ENCODE peak calls at places on chromosomes 5 and 9, in nine cellular contexts. G, I, Y, R, J, P, S, B and Q are unnamed samples.
A peak's percentile ranks its signal among the peaks of the same experiment; 100 is the strongest.

GRCh38 chr5:171437286-171437821 is 17.9 kb downstream of the FGF18 start:
- DNase-seq in Y (no peak), P (no peak), B (no peak), I (no peak), J (no peak), G (no peak), S (peak; percentile 71), R (peak; percentile 8), Q (no peak)

GRCh38 chr9:36320457-36320856 is 62.2 kb upstream of the GNE start:
- DNase-seq in J (no peak), B (no peak), R (no peak), G (no peak), Y (no peak), P (no peak), I (no peak), S (no peak), Q (no peak)

GRCh38 chr5:73637565-73637964 is 11.6 kb downstream of the ARHGEF28 start:
- DNase-seq in G (no peak), I (peak; percentile 52), B (no peak), S (no peak), P (no peak), J (no peak), Y (no peak), R (no peak), Q (no peak)

GRCh38 chr5:72076901-72077300 is 30.4 kb upstream of the MAP1B start:
- DNase-seq in B (no peak), S (no peak), R (no peak), Y (no peak), P (no peak), J (no peak), G (no peak), I (no peak), Q (no peak)

GRCh38 chr5:19241690-19242089 is 746.3 kb downstream of the CDH18 start:
- DNase-seq in S (no peak), B (no peak), G (peak; percentile 45), P (no peak), I (no peak), Y (no peak), J (no peak), R (no peak), Q (no peak)

GRCh38 chr9:38423939-38424843 is at the start of gene IGFBPL1:
- DNase-seq in B (no peak), Y (no peak), R (peak; percentile 16), I (peak; percentile 79), S (peak; percentile 70), P (no peak), J (peak; percentile 38), G (peak; percentile 35), Q (no peak)

GRCh38 chr9:12538842-12539584 is 154.2 kb upstream of the TYRP1 start:
- DNase-seq in S (peak; percentile 21), R (peak; percentile 18), P (no peak), J (no peak), G (no peak), I (no peak), Y (peak; percentile 11), B (no peak), Q (no peak)

GRCh38 chr5:16615737-16616535 is 861 bp downstream of the RETREG1 start:
- DNase-seq in I (no peak), S (peak; percentile 37), P (no peak), B (no peak), R (no peak), G (no peak), J (no peak), Y (no peak), Q (no peak)

GRCh38 chr9:96619109-96619435 is 571 bp downstream of the CDC14B start:
- DNase-seq in I (no peak), S (no peak), G (no peak), Y (no peak), R (no peak), B (no peak), J (no peak), P (no peak), Q (no peak)

GRCh38 chr9:96617439-96618185 is 2.0 kb downstream of the CDC14B start:
- DNase-seq in J (no peak), Y (peak; percentile 17), B (no peak), P (no peak), G (no peak), R (no peak), I (peak; percentile 34), S (peak; percentile 40), Q (no peak)

GRCh38 chr9:96616817-96617438 is 2.7 kb downstream of the CDC14B start:
- DNase-seq in I (no peak), S (no peak), R (no peak), B (no peak), P (no peak), Y (no peak), G (no peak), J (no peak), Q (no peak)

GRCh38 chr9:96619491-96620154 is at the start of gene CDC14B:
- DNase-seq in S (peak; percentile 99), B (peak; percentile 82), G (peak; percentile 93), J (peak; percentile 90), R (peak; percentile 91), P (peak; percentile 78), I (peak; percentile 94), Y (peak; percentile 94), Q (no peak)

GRCh38 chr9:96618209-96619108 is 1.2 kb downstream of the CDC14B start:
- DNase-seq in G (peak; percentile 51), B (peak; percentile 58), R (peak; percentile 57), Y (peak; percentile 31), I (peak; percentile 79), S (peak; percentile 34), J (no peak), P (peak; percentile 66), Q (no peak)
- TF ChIP-seq CTCF in G (no peak), B (no peak), R (no peak), Y (peak; percentile 32), I (no peak), S (no peak), J (no peak), P (no peak), Q (peak; percentile 13)

GRCh38 chr5:31986101-31986500 is 188.0 kb downstream of the GOLPH3 start:
- DNase-seq in Y (no peak), S (no peak), P (no peak), I (no peak), R (no peak), G (no peak), B (no peak), J (no peak), Q (no peak)

GRCh38 chr5:31990701-31991110 is 183.4 kb downstream of the GOLPH3 start:
- DNase-seq in B (no peak), Y (peak; percentile 14), J (no peak), I (no peak), S (no peak), R (no peak), P (no peak), G (no peak), Q (no peak)

GRCh38 chr5:31990296-31990695 is 183.8 kb downstream of the GOLPH3 start:
- DNase-seq in R (no peak), P (no peak), G (peak; percentile 48), Y (no peak), S (no peak), I (no peak), B (peak; percentile 12), J (no peak), Q (no peak)

GRCh38 chr5:31984691-31985090 is 189.4 kb downstream of the GOLPH3 start:
- DNase-seq in P (no peak), G (no peak), J (no peak), S (no peak), B (no peak), I (no peak), R (no peak), Y (no peak), Q (no peak)

DNA sequence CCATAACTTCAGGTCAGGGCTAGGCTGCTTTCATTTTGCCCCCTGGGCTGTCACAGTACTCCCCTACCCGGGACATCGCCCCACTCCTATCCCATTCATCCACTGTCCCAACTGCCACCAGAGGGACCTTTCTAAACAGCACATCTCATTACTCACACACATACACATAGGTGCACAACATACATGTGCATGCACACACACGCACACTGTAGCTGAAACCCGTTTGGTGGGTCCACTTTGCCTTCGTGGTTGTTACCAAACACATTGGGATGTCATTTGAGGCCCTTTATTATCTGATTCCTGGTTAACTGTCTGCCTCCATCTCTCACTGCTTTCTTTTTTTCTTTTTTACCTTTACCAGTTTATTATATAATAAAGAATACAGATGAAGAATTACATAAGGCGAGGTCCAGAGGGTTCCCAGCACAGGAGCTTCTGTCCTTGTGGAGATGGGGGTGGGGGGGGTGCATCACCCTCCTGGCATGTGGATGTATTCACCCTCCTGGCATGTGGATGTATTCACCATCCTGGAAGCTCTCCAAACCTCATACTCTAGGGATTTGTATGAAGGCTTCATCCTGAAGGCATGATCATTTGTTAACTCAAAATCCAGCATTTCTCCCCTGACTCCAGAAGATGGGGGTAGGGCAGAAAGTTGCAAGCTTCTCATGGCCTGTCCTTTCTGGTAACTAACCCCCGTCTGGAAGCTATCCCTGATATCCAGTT is 186.0 kb downstream of the GOLPH3 start:
- DNase-seq in B (peak; percentile 99), J (no peak), Y (no peak), P (peak; percentile 96), S (no peak), G (peak; percentile 99), I (no peak), R (peak; percentile 88), Q (no peak)
- TF ChIP-seq CTCF in B (no peak), J (no peak), Y (no peak), P (no peak), S (no peak), G (no peak), I (no peak), R (no peak), Q (peak; percentile 13)

GRCh38 chr5:153572393-153572930 is 82.0 kb downstream of the GRIA1 start:
- DNase-seq in Y (no peak), G (no peak), J (peak; percentile 5), B (no peak), S (no peak), R (no peak), P (no peak), I (no peak), Q (no peak)

GRCh38 chr5:153573326-153574033 is 83.0 kb downstream of the GRIA1 start:
- DNase-seq in R (no peak), P (no peak), Y (no peak), G (no peak), I (no peak), B (peak; percentile 29), J (no peak), S (no peak), Q (no peak)

GRCh38 chr5:153565822-153566221 is 75.4 kb downstream of the GRIA1 start:
- DNase-seq in I (no peak), G (peak; percentile 58), J (no peak), R (peak; percentile 84), S (no peak), P (peak; percentile 88), B (peak; percentile 96), Y (no peak), Q (no peak)

GRCh38 chr5:153571157-153571556 is 80.7 kb downstream of the GRIA1 start:
- DNase-seq in J (no peak), P (no peak), B (peak; percentile 31), G (no peak), R (no peak), I (no peak), S (no peak), Y (no peak), Q (no peak)

GRCh38 chr5:153569036-153569435 is 78.6 kb downstream of the GRIA1 start:
- DNase-seq in Y (no peak), G (peak; percentile 36), J (no peak), B (no peak), R (no peak), I (no peak), P (no peak), S (no peak), Q (no peak)
- TF ChIP-seq CTCF in Y (no peak), G (no peak), J (no peak), B (no peak), R (no peak), I (no peak), P (no peak), S (no peak), Q (no peak)

GRCh38 chr5:42870882-42871418 is 59.3 kb upstream of the SELENOP start:
- DNase-seq in Y (no peak), I (no peak), G (no peak), P (no peak), J (no peak), S (no peak), R (peak; percentile 28), B (no peak), Q (no peak)
- TF ChIP-seq CTCF in Y (peak; percentile 47), I (no peak), G (peak; percentile 9), P (no peak), J (no peak), S (no peak), R (peak; percentile 31), B (no peak), Q (no peak)